ENCODE peak calls at places on chromosomes 7 and 10, in four cellular contexts. K is astrocyte of the cerebellum, B is ovary, H is left lung. I is an unnamed sample.

GRCh38 chr10:127889605-127890195 is 3.0 kb downstream of the CLRN3 start:
- DNase-seq in H (no peak), B (no peak), K (no peak), I (no peak)

GRCh38 chr7:77538186-77538907 is 1.3 kb downstream of the PTPN12 start:
- DNase-seq in B (peak), H (peak), K (peak), I (peak)

GRCh38 chr10:88404133-88404532 is 179.0 kb downstream of the RNLS start:
- DNase-seq in K (no peak), H (no peak), B (no peak), I (no peak)

GRCh38 chr10:75088640-75089039 is 22.8 kb upstream of the SAMD8 start:
- DNase-seq in K (no peak), B (no peak), H (no peak), I (no peak)

GRCh38 chr7:123351506-123352225 is 151.9 kb upstream of the SLC13A1 start:
- DNase-seq in K (no peak), B (no peak), H (no peak), I (no peak)

GRCh38 chr10:33295851-33296250 is 38.6 kb downstream of the NRP1 start:
- DNase-seq in H (no peak), K (no peak), B (no peak), I (no peak)

GRCh38 chr10:57846307-57847065 is 421.2 kb downstream of the IPMK start:
- DNase-seq in B (no peak), K (no peak), H (no peak), I (no peak)

GRCh38 chr10:184174-184573 is 48.9 kb downstream of the ZMYND11 start:
- DNase-seq in K (no peak), B (no peak), H (no peak), I (no peak)

GRCh38 chr10:63703113-63703670 is 182.0 kb downstream of the REEP3 start:
- DNase-seq in B (no peak), H (no peak), K (no peak), I (no peak)

DNA sequence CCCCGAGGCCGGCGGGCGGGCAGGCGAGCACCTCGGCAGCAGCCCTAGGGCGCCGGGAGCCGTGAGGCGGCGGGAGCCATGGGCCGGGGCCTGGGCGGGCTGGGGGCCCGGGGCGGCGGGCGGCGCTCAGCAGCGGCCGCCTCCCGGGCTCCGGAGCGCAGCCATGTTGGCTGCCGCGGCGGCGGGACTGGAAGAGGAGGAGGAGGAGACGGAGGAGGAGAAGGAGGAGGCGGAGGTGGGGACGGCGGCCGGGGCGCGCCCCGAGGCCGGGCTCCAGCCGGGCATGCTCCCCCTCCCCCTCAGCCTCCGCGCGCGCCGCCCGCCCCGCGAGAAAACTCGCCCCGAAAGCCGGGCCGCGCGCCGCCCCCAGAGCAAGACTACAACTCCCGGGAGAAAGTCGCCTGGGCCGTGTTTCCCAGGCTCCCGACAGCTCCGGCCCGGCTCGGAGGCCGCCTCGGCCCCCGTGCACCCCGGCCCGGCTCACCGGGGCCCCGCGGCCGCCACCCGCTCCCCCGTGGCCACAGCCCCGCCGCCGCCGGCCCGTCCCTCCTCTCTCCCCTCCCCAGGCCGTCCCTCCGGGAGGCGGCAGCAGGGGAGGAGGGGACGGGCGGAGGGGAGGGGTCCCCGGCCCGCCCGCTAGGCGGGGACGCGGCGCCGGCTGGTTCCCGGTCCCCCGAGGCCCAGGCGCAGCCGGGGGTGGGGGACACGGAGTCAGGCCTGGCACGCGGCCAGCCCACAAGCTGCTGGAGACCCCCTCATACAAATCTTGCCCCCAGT is at the start of gene DLG5:
- DNase-seq in K (no peak), B (peak), H (peak), I (no peak)
- H3K4me3 ChIP-seq in K (peak), B (peak), H (peak), I (peak)

GRCh38 chr7:1844956-1845390 is 174.9 kb downstream of the ELFN1 start:
- DNase-seq in K (no peak), B (no peak), H (peak), I (no peak)

GRCh38 chr7:1843271-1843861 is 173.3 kb downstream of the ELFN1 start:
- DNase-seq in K (peak), B (no peak), H (no peak), I (peak)

GRCh38 chr7:1845536-1846311 is 175.6 kb downstream of the ELFN1 start:
- DNase-seq in K (no peak), H (no peak), B (no peak), I (no peak)

GRCh38 chr7:1843921-1844335 is 173.9 kb downstream of the ELFN1 start:
- DNase-seq in B (no peak), H (no peak), K (no peak), I (no peak)

DNA sequence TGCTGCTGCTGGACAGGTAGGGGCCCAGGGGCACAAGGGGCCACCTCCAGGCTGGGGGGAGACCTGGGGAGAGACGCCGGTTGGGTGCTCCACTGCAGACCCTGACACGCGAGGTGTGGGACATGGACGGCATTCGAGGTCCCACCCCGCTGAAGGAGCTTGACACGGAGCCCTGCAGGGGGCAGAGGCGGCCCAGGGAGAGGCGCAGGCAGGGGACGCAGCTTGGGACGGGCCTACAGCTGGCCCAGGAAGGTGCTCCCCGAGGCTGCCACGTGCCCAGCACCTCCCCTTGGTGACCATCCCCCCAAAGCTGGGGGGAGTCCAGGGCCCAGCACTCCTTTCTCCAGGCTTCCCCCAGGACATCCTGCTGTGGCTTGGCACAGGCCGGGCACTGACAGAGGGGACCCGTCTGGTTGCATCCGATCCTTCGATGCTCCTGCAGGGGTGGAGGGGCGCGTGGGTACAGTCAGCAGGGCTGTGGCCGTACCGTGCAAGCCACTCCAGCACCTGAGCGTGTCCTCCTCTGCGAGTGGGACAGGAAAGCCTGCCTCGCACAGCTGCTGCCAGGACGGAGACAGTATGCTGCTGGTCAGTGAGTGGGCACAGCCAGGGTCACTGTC is 174.4 kb downstream of the ELFN1 start:
- DNase-seq in H (peak), B (no peak), K (no peak), I (no peak)
- TF ChIP-seq CTCF in H (no peak), B (no peak), K (no peak), I (no peak)

GRCh38 chr7:133197972-133198544 is 54.8 kb upstream of the EXOC4 start:
- DNase-seq in B (no peak), K (no peak), H (no peak), I (no peak)
- H3K4me3 ChIP-seq in B (no peak), K (no peak), H (no peak), I (no peak)

GRCh38 chr10:48309711-48310226 is 3.3 kb downstream of the MAPK8 start:
- DNase-seq in K (no peak), H (no peak), B (no peak), I (no peak)
- TF ChIP-seq CTCF in K (peak), H (no peak), B (no peak), I (no peak)

GRCh38 chr10:101710793-101711192 is 15.8 kb upstream of the FBXW4 start:
- DNase-seq in K (no peak), B (no peak), H (no peak), I (no peak)
- H3K4me3 ChIP-seq in K (no peak), B (no peak), H (no peak), I (no peak)

DNA sequence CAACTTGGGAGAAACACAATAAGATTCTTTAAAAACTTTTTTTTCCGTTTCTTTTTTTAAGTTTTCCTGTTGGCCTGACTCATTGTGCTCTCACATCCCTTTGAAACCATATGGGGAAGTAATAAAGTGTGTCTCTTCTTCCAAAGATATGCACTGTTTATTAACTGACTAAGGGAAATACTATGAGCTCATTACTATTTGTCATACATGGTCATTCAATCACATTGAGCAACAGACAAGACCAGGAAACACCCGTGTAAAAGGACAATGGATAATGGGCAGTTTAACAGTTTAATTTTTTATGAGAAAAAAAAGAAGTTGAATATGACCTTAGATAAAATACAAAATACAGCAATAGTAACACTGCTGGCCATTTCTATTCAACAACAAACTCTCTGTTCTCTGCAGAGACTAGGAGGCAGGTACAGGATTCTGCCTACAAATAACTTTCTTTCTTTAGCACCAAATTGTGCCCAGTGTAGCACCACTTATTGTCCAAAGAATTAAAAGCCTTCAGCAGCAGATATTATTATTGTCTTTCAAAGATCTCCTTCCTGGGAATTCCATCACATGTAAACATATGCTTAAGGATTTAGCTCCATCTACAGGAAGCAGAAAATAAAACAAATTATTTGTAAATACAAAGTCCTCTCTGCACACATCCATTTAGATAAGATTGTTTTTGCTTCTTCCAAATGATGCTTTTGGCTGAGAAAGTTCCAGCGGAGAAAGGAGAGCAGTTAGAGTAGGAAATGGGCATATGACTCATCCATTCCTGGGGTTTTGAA is 55.0 kb upstream of the AKR1E2 start:
- DNase-seq in B (no peak), K (peak), H (no peak), I (peak)
- TF ChIP-seq CTCF in B (peak), K (peak), H (no peak), I (no peak)

GRCh38 chr10:97849491-97850402 is at the start of gene GOLGA7B:
- DNase-seq in H (no peak), B (no peak), K (no peak), I (no peak)

GRCh38 chr10:97852277-97852676 is 2.6 kb downstream of the GOLGA7B start:
- DNase-seq in K (no peak), H (no peak), B (no peak), I (no peak)

GRCh38 chr10:97850446-97850845 is 803 bp downstream of the GOLGA7B start:
- DNase-seq in K (no peak), H (no peak), B (no peak), I (no peak)

GRCh38 chr10:97851341-97852001 is 1.8 kb downstream of the GOLGA7B start:
- DNase-seq in H (no peak), B (no peak), K (no peak), I (no peak)

DNA sequence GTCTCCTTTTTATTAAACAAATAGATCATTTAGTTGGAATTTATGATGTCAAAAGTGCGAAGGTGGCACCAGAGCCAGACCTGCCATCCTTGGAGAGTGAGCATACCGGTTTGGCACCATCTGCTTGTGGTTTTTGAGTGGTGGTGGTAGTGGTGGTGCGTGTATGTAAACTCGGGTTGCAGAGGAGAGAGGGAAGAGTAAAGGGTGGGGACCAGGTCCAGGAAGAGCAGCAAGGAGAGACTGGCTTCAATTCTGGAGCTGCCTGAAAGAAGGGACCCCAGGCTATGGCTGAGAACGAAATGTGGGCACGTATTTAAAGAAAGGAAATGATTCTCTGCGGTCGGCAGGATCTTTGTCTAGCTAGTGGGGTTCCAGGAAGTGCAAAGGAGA is 547 bp upstream of the GOLGA7B start:
- DNase-seq in B (no peak), K (no peak), H (peak), I (no peak)
- H3K4me3 ChIP-seq in B (no peak), K (no peak), H (peak), I (no peak)

GRCh38 chr7:20839196-20839735 is 52.6 kb upstream of the SP8 start:
- DNase-seq in H (no peak), B (no peak), K (no peak), I (no peak)
- TF ChIP-seq CTCF in H (no peak), B (no peak), K (no peak), I (no peak)

GRCh38 chr7:1087462-1087809 is 477 bp upstream of the GPER1 start:
- DNase-seq in H (no peak), B (no peak), K (no peak), I (no peak)
- H3K4me3 ChIP-seq in H (peak), B (peak), K (no peak), I (peak)

GRCh38 chr10:3568392-3568791 is 216.6 kb downstream of the KLF6 start:
- DNase-seq in K (no peak), H (no peak), B (no peak), I (no peak)

GRCh38 chr10:3570330-3570729 is 214.7 kb downstream of the KLF6 start:
- DNase-seq in B (no peak), K (no peak), H (no peak), I (no peak)

GRCh38 chr10:3568983-3569382 is 216.0 kb downstream of the KLF6 start:
- DNase-seq in B (no peak), H (no peak), K (no peak), I (no peak)

GRCh38 chr10:3571310-3571825 is 213.6 kb downstream of the KLF6 start:
- DNase-seq in H (no peak), K (no peak), B (no peak), I (no peak)

GRCh38 chr10:3570855-3571266 is 214.1 kb downstream of the KLF6 start:
- DNase-seq in K (no peak), H (no peak), B (no peak), I (no peak)
- TF ChIP-seq CTCF in K (no peak), H (no peak), B (no peak), I (no peak)

I was measured in HFF-Myc.